ENCODE peak calls at places on chromosome 11, in four cellular contexts. A is endothelial cell of umbilical vein, G is K562, D is IMR-90. B is an unnamed sample.

GRCh38 chr11:24779791-24780190 is 282.9 kb downstream of the LUZP2 start:
- DNase-seq in A (peak; percentile 14), G (no peak), D (no peak), B (no peak)

GRCh38 chr11:2805388-2806057 is 80.1 kb downstream of the CDKN1C start:
- DNase-seq in A (no peak), G (peak; percentile 29), D (no peak), B (no peak)

GRCh38 chr11:70364745-70365535 is 33.4 kb upstream of the CTTN start:
- DNase-seq in A (no peak), G (no peak), D (no peak), B (peak; percentile 3)

GRCh38 chr11:18907391-18907790 is 31.8 kb downstream of the MRGPRX1 start:
- DNase-seq in A (no peak), G (no peak), D (no peak), B (no peak)

GRCh38 chr11:126328444-126328843 is 24.6 kb downstream of the DCPS start:
- DNase-seq in A (no peak), G (no peak), D (no peak), B (no peak)

GRCh38 chr11:69657911-69658605 is 17.1 kb downstream of the LTO1 start:
- DNase-seq in A (peak; percentile 39), G (no peak), D (peak; percentile 33), B (no peak)

GRCh38 chr11:120184371-120184945 is 26.4 kb upstream of the OAF start:
- DNase-seq in A (no peak), G (no peak), D (no peak), B (no peak)

GRCh38 chr11:133520707-133521106 is 11.6 kb downstream of the OPCML start:
- DNase-seq in A (no peak), G (no peak), D (no peak), B (no peak)

GRCh38 chr11:128512478-128513127 is 74.8 kb downstream of the ETS1 start:
- DNase-seq in A (no peak), G (no peak), D (no peak), B (no peak)

GRCh38 chr11:64074239-64074638 is 38.5 kb downstream of the FLRT1 start:
- DNase-seq in A (no peak), G (peak; percentile 80), D (no peak), B (no peak)

GRCh38 chr11:70064011-70064725 is 13.9 kb upstream of the ANO1 start:
- DNase-seq in A (no peak), G (no peak), D (no peak), B (no peak)

GRCh38 chr11:69316941-69317340 is 23.0 kb downstream of the MYEOV start:
- DNase-seq in A (no peak), G (no peak), D (no peak), B (no peak)

GRCh38 chr11:20444537-20444936 is 57.0 kb downstream of the PRMT3 start:
- DNase-seq in A (no peak), G (no peak), D (no peak), B (no peak)

GRCh38 chr11:57237204-57237681 is at the start of gene APLNR:
- DNase-seq in A (no peak), G (peak; percentile 91), D (no peak), B (no peak)

GRCh38 chr11:41246399-41246745 is 213.1 kb downstream of the LRRC4C start:
- DNase-seq in A (no peak), G (no peak), D (no peak), B (no peak)

GRCh38 chr11:1138053-1138452 is 19.7 kb upstream of the MUC5AC start:
- DNase-seq in A (no peak), G (no peak), D (peak; percentile 82), B (no peak)

GRCh38 chr11:86416494-86416893 is 41.8 kb downstream of the CCDC81 start:
- DNase-seq in A (no peak), G (peak; percentile 55), D (peak; percentile 60), B (no peak)

GRCh38 chr11:99693941-99694492 is 673.3 kb downstream of the CNTN5 start:
- DNase-seq in A (no peak), G (no peak), D (peak; percentile 94), B (no peak)

GRCh38 chr11:86632499-86633269 is 39.7 kb downstream of the ME3 start:
- DNase-seq in A (peak; percentile 96), G (peak; percentile 18), D (peak; percentile 99), B (peak; percentile 11)

GRCh38 chr11:112453601-112454577 is 193.2 kb upstream of the PLET1 start:
- DNase-seq in A (peak; percentile 24), G (peak; percentile 57), D (peak; percentile 12), B (no peak)

GRCh38 chr11:40241524-40242037 is 1217.9 kb downstream of the LRRC4C start:
- DNase-seq in A (no peak), G (no peak), D (no peak), B (peak; percentile 74)

GRCh38 chr11:26011474-26011873 is 320.5 kb upstream of the ANO3 start:
- DNase-seq in A (no peak), G (no peak), D (no peak), B (no peak)

GRCh38 chr11:95734009-95734572 is 55.5 kb downstream of the FAM76B start:
- DNase-seq in A (peak; percentile 56), G (peak; percentile 97), D (no peak), B (no peak)

GRCh38 chr11:3609416-3610265 is 32.2 kb downstream of the ART5 start:
- DNase-seq in A (peak; percentile 61), G (peak; percentile 70), D (peak; percentile 37), B (no peak)

GRCh38 chr11:20112291-20113146 is 47.8 kb downstream of the DBX1 start:
- DNase-seq in A (peak; percentile 97), G (peak; percentile 87), D (peak; percentile 97), B (no peak)

GRCh38 chr11:22089609-22090008 is 103.3 kb upstream of the ANO5 start:
- DNase-seq in A (no peak), G (no peak), D (no peak), B (no peak)

GRCh38 chr11:95948637-95949036 is 24.7 kb upstream of the MTMR2 start:
- DNase-seq in A (no peak), G (no peak), D (no peak), B (no peak)

GRCh38 chr11:122038543-122038942 is 77.5 kb downstream of the BLID start:
- DNase-seq in A (no peak), G (no peak), D (peak; percentile 93), B (no peak)

GRCh38 chr11:9226514-9226913 is 38.6 kb downstream of the DENND5A start:
- DNase-seq in A (no peak), G (no peak), D (no peak), B (no peak)

GRCh38 chr11:14454861-14455632 is 44.6 kb downstream of the COPB1 start:
- DNase-seq in A (peak; percentile 68), G (peak; percentile 10), D (peak; percentile 39), B (no peak)

GRCh38 chr11:116972692-116973091 is 125.5 kb downstream of the SIK3 start:
- DNase-seq in A (no peak), G (no peak), D (no peak), B (no peak)

GRCh38 chr11:116973270-116973669 is 125.0 kb downstream of the SIK3 start:
- DNase-seq in A (no peak), G (no peak), D (no peak), B (no peak)

GRCh38 chr11:116964269-116964668 is 126.8 kb upstream of the APOA1 start:
- DNase-seq in A (no peak), G (no peak), D (peak; percentile 10), B (no peak)

GRCh38 chr11:116970485-116971292 is 127.5 kb downstream of the SIK3 start:
- DNase-seq in A (no peak), G (peak; percentile 46), D (peak; percentile 32), B (no peak)

GRCh38 chr11:116969694-116970093 is 128.5 kb downstream of the SIK3 start:
- DNase-seq in A (no peak), G (no peak), D (no peak), B (no peak)
- TF ChIP-seq FOS in A (no peak), G (no peak), D (no peak), B (no peak)

GRCh38 chr11:134536677-134537076 is 124.6 kb upstream of the B3GAT1 start:
- DNase-seq in A (no peak), G (no peak), D (no peak), B (no peak)
- TF ChIP-seq FOS in A (no peak), G (no peak), D (no peak), B (no peak)

GRCh38 chr11:73854680-73855079 is 22.0 kb downstream of the COA4 start:
- DNase-seq in A (no peak), G (no peak), D (peak; percentile 59), B (no peak)
- TF ChIP-seq FOS in A (no peak), G (no peak), D (no peak), B (no peak)

GRCh38 chr11:75800136-75800675 is 14.8 kb upstream of the UVRAG start:
- DNase-seq in A (no peak), G (no peak), D (no peak), B (no peak)
- TF ChIP-seq FOS in A (no peak), G (no peak), D (no peak), B (no peak)

GRCh38 chr11:35163707-35164496 is 24.9 kb downstream of the CD44 start:
- DNase-seq in A (no peak), G (no peak), D (peak; percentile 31), B (no peak)
- TF ChIP-seq FOS in A (no peak), G (no peak), D (no peak), B (no peak)

GRCh38 chr11:66070604-66071325 is 693 bp downstream of the PACS1 start:
- DNase-seq in A (peak; percentile 52), G (peak; percentile 52), D (peak; percentile 28), B (no peak)
- TF ChIP-seq FOS in A (no peak), G (no peak), D (no peak), B (no peak)

GRCh38 chr11:98227266-98227665 is 793.5 kb upstream of the CNTN5 start:
- DNase-seq in A (no peak), G (no peak), D (no peak), B (no peak)
- TF ChIP-seq FOS in A (no peak), G (no peak), D (no peak), B (no peak)

GRCh38 chr11:17498058-17498457 is 21.4 kb upstream of the ABCC8 start:
- DNase-seq in A (no peak), G (no peak), D (no peak), B (no peak)
- TF ChIP-seq FOS in A (no peak), G (no peak), D (no peak), B (no peak)

GRCh38 chr11:130633466-130633865 is 185.0 kb downstream of the ADAMTS15 start:
- DNase-seq in A (no peak), G (no peak), D (peak; percentile 67), B (no peak)
- TF ChIP-seq FOS in A (no peak), G (no peak), D (no peak), B (no peak)

GRCh38 chr11:109857637-109858036 is 235.6 kb upstream of the ZC3H12C start:
- DNase-seq in A (no peak), G (no peak), D (no peak), B (no peak)
- TF ChIP-seq FOS in A (no peak), G (no peak), D (no peak), B (no peak)

B was measured in GM12878.